ENCODE peak calls at places on chromosomes 16 and 17, in ten cellular contexts. One of them, this sample, is unnamed.
A peak's percentile ranks its signal among the peaks of the same experiment; 100 is the strongest.

GRCh38 chr17:59328534-59329095 is 2.8 kb upstream of the YPEL2 start:
- DNase-seq in HS-27A: no peak
- DNase-seq in cortex of kidney: no peak
- DNase-seq in AG09309: no peak
- DNase-seq in left lung: no peak
- DNase-seq in left colon: no peak
- DNase-seq in left cardiac atrium: no peak
- DNase-seq in progenitor cell of endocrine pancreas: no peak
- DNase-seq in nucleus accumbens: no peak
- DNase-seq in lung microvascular endothelial cell: no peak
- DNase-seq in this sample: no peak

GRCh38 chr17:81298991-81299733 is 4.1 kb upstream of the SLC38A10 start:
- DNase-seq in left cardiac atrium: no peak
- DNase-seq in cortex of kidney: no peak
- DNase-seq in progenitor cell of endocrine pancreas: no peak
- DNase-seq in left lung: no peak
- DNase-seq in nucleus accumbens: no peak
- DNase-seq in left colon: no peak
- DNase-seq in HS-27A: no peak
- DNase-seq in AG09309: no peak
- DNase-seq in lung microvascular endothelial cell: no peak
- DNase-seq in this sample: no peak

GRCh38 chr16:804193-805048 is 3.9 kb upstream of the GNG13 start:
- DNase-seq in left lung: no peak
- DNase-seq in nucleus accumbens: no peak
- DNase-seq in progenitor cell of endocrine pancreas: no peak
- DNase-seq in HS-27A: no peak
- DNase-seq in lung microvascular endothelial cell: no peak
- DNase-seq in cortex of kidney: no peak
- DNase-seq in left cardiac atrium: no peak
- DNase-seq in AG09309: no peak
- DNase-seq in left colon: no peak
- DNase-seq in this sample: no peak

GRCh38 chr17:70137451-70138230 is 31.7 kb upstream of the KCNJ2 start:
- DNase-seq in cortex of kidney: no peak
- DNase-seq in progenitor cell of endocrine pancreas: no peak
- DNase-seq in nucleus accumbens: peak; percentile 4
- DNase-seq in left lung: peak; percentile 62
- DNase-seq in AG09309: peak; percentile 90
- DNase-seq in HS-27A: no peak
- DNase-seq in left colon: no peak
- DNase-seq in left cardiac atrium: peak; percentile 31
- DNase-seq in lung microvascular endothelial cell: peak; percentile 41
- DNase-seq in this sample: no peak

GRCh38 chr17:40139566-40140058 is 725 bp upstream of the CASC3 start:
- DNase-seq in AG09309: no peak
- DNase-seq in progenitor cell of endocrine pancreas: no peak
- DNase-seq in left colon: peak; percentile 38
- DNase-seq in cortex of kidney: no peak
- DNase-seq in left cardiac atrium: no peak
- DNase-seq in left lung: no peak
- DNase-seq in HS-27A: no peak
- DNase-seq in nucleus accumbens: no peak
- DNase-seq in lung microvascular endothelial cell: no peak
- DNase-seq in this sample: no peak

GRCh38 chr17:57574040-57574513 is 171.0 kb downstream of the CCDC182 start:
- DNase-seq in left colon: no peak
- DNase-seq in cortex of kidney: no peak
- DNase-seq in nucleus accumbens: peak; percentile 30
- DNase-seq in left lung: no peak
- DNase-seq in AG09309: no peak
- DNase-seq in left cardiac atrium: peak; percentile 64
- DNase-seq in progenitor cell of endocrine pancreas: no peak
- DNase-seq in lung microvascular endothelial cell: no peak
- DNase-seq in HS-27A: no peak
- DNase-seq in this sample: peak; percentile 64

GRCh38 chr17:4956493-4957061 is 5.7 kb downstream of the ENO3 start:
- DNase-seq in AG09309: no peak
- DNase-seq in left colon: peak; percentile 57
- DNase-seq in progenitor cell of endocrine pancreas: no peak
- DNase-seq in HS-27A: no peak
- DNase-seq in left lung: no peak
- DNase-seq in lung microvascular endothelial cell: peak; percentile 37
- DNase-seq in cortex of kidney: no peak
- DNase-seq in nucleus accumbens: no peak
- DNase-seq in left cardiac atrium: no peak
- DNase-seq in this sample: no peak

GRCh38 chr17:10871914-10872313 is 34.0 kb upstream of the PIRT start:
- DNase-seq in left cardiac atrium: peak; percentile 38
- DNase-seq in nucleus accumbens: no peak
- DNase-seq in progenitor cell of endocrine pancreas: no peak
- DNase-seq in lung microvascular endothelial cell: no peak
- DNase-seq in left lung: no peak
- DNase-seq in HS-27A: no peak
- DNase-seq in AG09309: no peak
- DNase-seq in left colon: peak; percentile 39
- DNase-seq in cortex of kidney: no peak
- DNase-seq in this sample: no peak

GRCh38 chr17:9979463-9979995 is 74.5 kb upstream of the RCVRN start:
- DNase-seq in left lung: no peak
- DNase-seq in nucleus accumbens: no peak
- DNase-seq in HS-27A: no peak
- DNase-seq in left cardiac atrium: no peak
- DNase-seq in cortex of kidney: no peak
- DNase-seq in progenitor cell of endocrine pancreas: no peak
- DNase-seq in left colon: peak; percentile 15
- DNase-seq in AG09309: no peak
- DNase-seq in lung microvascular endothelial cell: no peak
- DNase-seq in this sample: no peak

GRCh38 chr16:495127-495748 is 32.3 kb upstream of the CAPN15 start:
- DNase-seq in HS-27A: peak; percentile 7
- DNase-seq in left cardiac atrium: no peak
- DNase-seq in progenitor cell of endocrine pancreas: no peak
- DNase-seq in nucleus accumbens: no peak
- DNase-seq in left colon: peak; percentile 56
- DNase-seq in left lung: no peak
- DNase-seq in cortex of kidney: no peak
- DNase-seq in lung microvascular endothelial cell: peak; percentile 54
- DNase-seq in AG09309: no peak
- DNase-seq in this sample: no peak

GRCh38 chr17:40452074-40452787 is 9.0 kb downstream of the IGFBP4 start:
- DNase-seq in progenitor cell of endocrine pancreas: no peak
- DNase-seq in left colon: no peak
- DNase-seq in HS-27A: no peak
- DNase-seq in cortex of kidney: no peak
- DNase-seq in left cardiac atrium: no peak
- DNase-seq in lung microvascular endothelial cell: peak; percentile 86
- DNase-seq in left lung: no peak
- DNase-seq in AG09309: peak; percentile 92
- DNase-seq in nucleus accumbens: no peak
- DNase-seq in this sample: no peak

GRCh38 chr17:1568950-1569810 is 6.6 kb upstream of the PITPNA start:
- DNase-seq in left cardiac atrium: no peak
- DNase-seq in HS-27A: no peak
- DNase-seq in nucleus accumbens: no peak
- DNase-seq in left colon: no peak
- DNase-seq in lung microvascular endothelial cell: no peak
- DNase-seq in left lung: no peak
- DNase-seq in progenitor cell of endocrine pancreas: no peak
- DNase-seq in cortex of kidney: no peak
- DNase-seq in AG09309: no peak
- DNase-seq in this sample: no peak

GRCh38 chr17:47882247-47882646 is 13.8 kb upstream of the SP2 start:
- DNase-seq in left lung: no peak
- DNase-seq in AG09309: peak; percentile 61
- DNase-seq in left colon: peak; percentile 54
- DNase-seq in progenitor cell of endocrine pancreas: no peak
- DNase-seq in HS-27A: no peak
- DNase-seq in nucleus accumbens: no peak
- DNase-seq in lung microvascular endothelial cell: peak; percentile 67
- DNase-seq in left cardiac atrium: no peak
- DNase-seq in cortex of kidney: no peak
- DNase-seq in this sample: peak; percentile 76

GRCh38 chr17:40949406-40949805 is 12.0 kb upstream of the KRT23 start:
- DNase-seq in lung microvascular endothelial cell: no peak
- DNase-seq in progenitor cell of endocrine pancreas: no peak
- DNase-seq in left colon: no peak
- DNase-seq in HS-27A: no peak
- DNase-seq in left lung: no peak
- DNase-seq in AG09309: no peak
- DNase-seq in nucleus accumbens: no peak
- DNase-seq in left cardiac atrium: no peak
- DNase-seq in cortex of kidney: no peak
- DNase-seq in this sample: no peak

GRCh38 chr17:76074390-76075363 is at the start of gene GALR2:
- DNase-seq in progenitor cell of endocrine pancreas: no peak
- DNase-seq in lung microvascular endothelial cell: no peak
- DNase-seq in AG09309: no peak
- DNase-seq in left colon: no peak
- DNase-seq in HS-27A: no peak
- DNase-seq in nucleus accumbens: no peak
- DNase-seq in cortex of kidney: no peak
- DNase-seq in left cardiac atrium: no peak
- DNase-seq in left lung: no peak
- DNase-seq in this sample: no peak

GRCh38 chr17:74042241-74042640 is 161.2 kb upstream of the RPL38 start:
- DNase-seq in nucleus accumbens: no peak
- DNase-seq in left colon: no peak
- DNase-seq in left lung: no peak
- DNase-seq in HS-27A: no peak
- DNase-seq in lung microvascular endothelial cell: no peak
- DNase-seq in AG09309: no peak
- DNase-seq in cortex of kidney: no peak
- DNase-seq in left cardiac atrium: no peak
- DNase-seq in progenitor cell of endocrine pancreas: no peak
- DNase-seq in this sample: no peak

GRCh38 chr16:57304169-57305061 is 19.9 kb upstream of the PLLP start:
- DNase-seq in AG09309: peak; percentile 28
- DNase-seq in cortex of kidney: no peak
- DNase-seq in HS-27A: no peak
- DNase-seq in left cardiac atrium: peak; percentile 60
- DNase-seq in progenitor cell of endocrine pancreas: no peak
- DNase-seq in lung microvascular endothelial cell: peak; percentile 93
- DNase-seq in left lung: peak; percentile 65
- DNase-seq in nucleus accumbens: no peak
- DNase-seq in left colon: peak; percentile 57
- DNase-seq in this sample: peak; percentile 85

GRCh38 chr17:82830249-82830661 is 9.6 kb downstream of the ZNF750 start:
- DNase-seq in AG09309: no peak
- DNase-seq in left colon: no peak
- DNase-seq in left cardiac atrium: peak; percentile 86
- DNase-seq in left lung: no peak
- DNase-seq in progenitor cell of endocrine pancreas: no peak
- DNase-seq in lung microvascular endothelial cell: no peak
- DNase-seq in nucleus accumbens: no peak
- DNase-seq in HS-27A: no peak
- DNase-seq in cortex of kidney: no peak
- DNase-seq in this sample: peak; percentile 80

GRCh38 chr16:55876854-55877253 is 1.7 kb upstream of the CES5A start:
- DNase-seq in left colon: no peak
- DNase-seq in lung microvascular endothelial cell: no peak
- DNase-seq in left lung: no peak
- DNase-seq in left cardiac atrium: no peak
- DNase-seq in AG09309: no peak
- DNase-seq in progenitor cell of endocrine pancreas: no peak
- DNase-seq in nucleus accumbens: no peak
- DNase-seq in HS-27A: no peak
- DNase-seq in cortex of kidney: no peak
- DNase-seq in this sample: no peak

GRCh38 chr17:32275060-32276042 is 9.7 kb downstream of the RHBDL3 start:
- DNase-seq in cortex of kidney: no peak
- DNase-seq in nucleus accumbens: no peak
- DNase-seq in progenitor cell of endocrine pancreas: no peak
- DNase-seq in HS-27A: peak; percentile 52
- DNase-seq in left lung: peak; percentile 48
- DNase-seq in left cardiac atrium: peak; percentile 71
- DNase-seq in lung microvascular endothelial cell: no peak
- DNase-seq in left colon: no peak
- DNase-seq in AG09309: peak; percentile 40
- DNase-seq in this sample: peak; percentile 87

GRCh38 chr17:61495161-61495857 is 43.1 kb downstream of the TBX4 start:
- DNase-seq in AG09309: peak; percentile 95
- DNase-seq in HS-27A: peak; percentile 43
- DNase-seq in left colon: no peak
- DNase-seq in left cardiac atrium: no peak
- DNase-seq in lung microvascular endothelial cell: no peak
- DNase-seq in nucleus accumbens: no peak
- DNase-seq in cortex of kidney: no peak
- DNase-seq in progenitor cell of endocrine pancreas: no peak
- DNase-seq in left lung: no peak
- DNase-seq in this sample: no peak

GRCh38 chr17:64504769-64505319 is 1.2 kb downstream of the DDX5 start:
- DNase-seq in lung microvascular endothelial cell: peak; percentile 75
- DNase-seq in AG09309: peak; percentile 39
- DNase-seq in left colon: no peak
- DNase-seq in left cardiac atrium: no peak
- DNase-seq in nucleus accumbens: no peak
- DNase-seq in cortex of kidney: no peak
- DNase-seq in progenitor cell of endocrine pancreas: no peak
- DNase-seq in left lung: no peak
- DNase-seq in HS-27A: no peak
- DNase-seq in this sample: no peak

GRCh38 chr17:78974635-78975591 is 4.8 kb downstream of the LGALS3BP start:
- DNase-seq in HS-27A: no peak
- DNase-seq in progenitor cell of endocrine pancreas: no peak
- DNase-seq in left cardiac atrium: peak; percentile 73
- DNase-seq in nucleus accumbens: no peak
- DNase-seq in AG09309: peak; percentile 67
- DNase-seq in lung microvascular endothelial cell: peak; percentile 86
- DNase-seq in left colon: peak; percentile 70
- DNase-seq in left lung: peak; percentile 82
- DNase-seq in cortex of kidney: no peak
- DNase-seq in this sample: peak; percentile 84

GRCh38 chr17:38727661-38728220 is 2.4 kb upstream of the CISD3 start:
- DNase-seq in left colon: no peak
- DNase-seq in lung microvascular endothelial cell: no peak
- DNase-seq in nucleus accumbens: no peak
- DNase-seq in left cardiac atrium: no peak
- DNase-seq in AG09309: no peak
- DNase-seq in progenitor cell of endocrine pancreas: no peak
- DNase-seq in HS-27A: no peak
- DNase-seq in left lung: no peak
- DNase-seq in cortex of kidney: no peak
- DNase-seq in this sample: no peak

GRCh38 chr17:39235555-39236221 is 9.9 kb upstream of the STAC2 start:
- DNase-seq in nucleus accumbens: no peak
- DNase-seq in AG09309: no peak
- DNase-seq in progenitor cell of endocrine pancreas: no peak
- DNase-seq in lung microvascular endothelial cell: peak; percentile 29
- DNase-seq in HS-27A: no peak
- DNase-seq in left colon: no peak
- DNase-seq in cortex of kidney: no peak
- DNase-seq in left lung: no peak
- DNase-seq in left cardiac atrium: no peak
- DNase-seq in this sample: no peak